ENCODE peak calls at places on chromosomes 11 and 22, in six cellular contexts. C is sigmoid colon, G is left ventricle myocardium inferior, E is body of pancreas, V is choroid plexus epithelial cell, M is SW480. I is an unnamed sample.

GRCh38 chr11:35303596-35304392 is 115.6 kb downstream of the SLC1A2 start:
- DNase-seq in C (peak; percentile 94), G (no peak), E (peak; percentile 51), V (peak; percentile 86), M (no peak), I (no peak)

GRCh38 chr11:8262552-8263108 is 1.0 kb downstream of the LMO1 start:
- DNase-seq in C (peak; percentile 70), G (peak; percentile 37), E (peak; percentile 29), V (peak; percentile 62), M (no peak), I (peak; percentile 74)

GRCh38 chr11:68651208-68651984 is 32.9 kb upstream of the GAL start:
- DNase-seq in C (no peak), G (no peak), E (no peak), V (peak; percentile 17), M (no peak), I (no peak)

GRCh38 chr11:130062030-130062429 is 7.7 kb upstream of the APLP2 start:
- DNase-seq in C (no peak), G (no peak), E (no peak), V (no peak), M (no peak), I (no peak)

GRCh38 chr22:40209945-40210485 is 32.3 kb downstream of the TNRC6B start:
- DNase-seq in C (no peak), G (no peak), E (no peak), V (no peak), M (no peak), I (no peak)

GRCh38 chr11:44286268-44286880 is 23.6 kb downstream of the ALX4 start:
- DNase-seq in C (no peak), G (no peak), E (peak; percentile 55), V (peak; percentile 69), M (peak; percentile 59), I (peak; percentile 84)

GRCh38 chr22:20777420-20778177 is 3.7 kb downstream of the SERPIND1 start:
- DNase-seq in C (no peak), G (no peak), E (no peak), V (peak; percentile 91), M (peak; percentile 64), I (no peak)

GRCh38 chr11:11445441-11446185 is 92.6 kb upstream of the CSNK2A3 start:
- DNase-seq in C (no peak), G (no peak), E (no peak), V (no peak), M (no peak), I (no peak)

GRCh38 chr11:67345949-67346819 is 7.2 kb downstream of the POLD4 start:
- DNase-seq in C (no peak), G (no peak), E (peak; percentile 65), V (peak; percentile 74), M (peak; percentile 83), I (no peak)

GRCh38 chr11:12331239-12331874 is 46.0 kb upstream of the PARVA start:
- DNase-seq in C (peak; percentile 93), G (peak; percentile 77), E (peak; percentile 90), V (peak; percentile 91), M (peak; percentile 84), I (peak; percentile 80)

GRCh38 chr11:1153105-1153950 is 4.4 kb upstream of the MUC5AC start:
- DNase-seq in C (no peak), G (no peak), E (no peak), V (no peak), M (no peak), I (peak; percentile 53)

GRCh38 chr11:12070446-12071267 is 39.7 kb upstream of the MICAL2 start:
- DNase-seq in C (peak; percentile 75), G (no peak), E (no peak), V (peak; percentile 42), M (no peak), I (no peak)

GRCh38 chr22:23034621-23035556 is 35.4 kb upstream of the GNAZ start:
- DNase-seq in C (no peak), G (no peak), E (no peak), V (no peak), M (no peak), I (no peak)

GRCh38 chr22:28171135-28171534 is 252.1 kb upstream of the PITPNB start:
- DNase-seq in C (no peak), G (no peak), E (no peak), V (peak; percentile 14), M (no peak), I (no peak)

GRCh38 chr22:41976070-41976901 is 7.0 kb downstream of the SEPTIN3 start:
- DNase-seq in C (no peak), G (peak; percentile 31), E (peak; percentile 37), V (no peak), M (no peak), I (peak; percentile 92)

GRCh38 chr22:49996192-49996531 is 16.4 kb downstream of the IL17REL start:
- DNase-seq in C (no peak), G (no peak), E (no peak), V (no peak), M (no peak), I (no peak)

GRCh38 chr11:127003260-127003981 is 2.9 kb upstream of the KIRREL3 start:
- DNase-seq in C (no peak), G (no peak), E (no peak), V (no peak), M (peak; percentile 36), I (peak; percentile 69)

GRCh38 chr11:93704237-93704636 is 37.1 kb downstream of the TAF1D start:
- DNase-seq in C (no peak), G (no peak), E (no peak), V (no peak), M (no peak), I (no peak)

GRCh38 chr11:12509371-12509770 is 132.0 kb downstream of the PARVA start:
- DNase-seq in C (no peak), G (no peak), E (no peak), V (no peak), M (no peak), I (no peak)

I was measured in D341Med.